ENCODE peak calls at places on chromosome 13, in five cellular contexts. P, B, W, J and N are unnamed samples.

GRCh38 chr13:62512194-62513141 is 1096.8 kb upstream of the PCDH20 start:
- DNase-seq in P (peak; percentile 58), B (peak; percentile 9), W (peak; percentile 35), J (peak; percentile 74), N (peak; percentile 53)

GRCh38 chr13:112711528-112712265 is 21.9 kb downstream of the ATP11A start:
- DNase-seq in P (peak; percentile 77), B (peak; percentile 93), W (peak; percentile 85), J (peak; percentile 97), N (peak; percentile 95)

GRCh38 chr13:113879506-113880360 is 15.9 kb upstream of the GAS6 start:
- DNase-seq in P (no peak), B (no peak), W (no peak), J (no peak), N (no peak)

GRCh38 chr13:27533155-27533643 is 82.8 kb upstream of the MTIF3 start:
- DNase-seq in P (peak; percentile 80), B (peak; percentile 80), W (peak; percentile 62), J (peak; percentile 89), N (peak; percentile 91)

GRCh38 chr13:106063591-106064308 is 471.7 kb downstream of the EFNB2 start:
- DNase-seq in P (peak; percentile 41), B (no peak), W (no peak), J (no peak), N (no peak)

GRCh38 chr13:39596685-39597084 is 6.3 kb downstream of the LHFPL6 start:
- DNase-seq in P (peak; percentile 43), B (no peak), W (no peak), J (no peak), N (no peak)

GRCh38 chr13:95603887-95604533 is 40.5 kb downstream of the DZIP1 start:
- DNase-seq in P (peak; percentile 85), B (no peak), W (no peak), J (no peak), N (peak; percentile 23)

GRCh38 chr13:29754486-29754806 is 96.0 kb downstream of the UBL3 start:
- DNase-seq in P (peak; percentile 28), B (peak; percentile 4), W (peak; percentile 22), J (peak; percentile 79), N (no peak)

GRCh38 chr13:113298001-113298945 is 1.2 kb downstream of the LAMP1 start:
- DNase-seq in P (peak; percentile 8), B (peak; percentile 70), W (no peak), J (no peak), N (no peak)

GRCh38 chr13:46751811-46752635 is 44.9 kb downstream of the ESD start:
- DNase-seq in P (no peak), B (no peak), W (no peak), J (peak; percentile 13), N (no peak)

GRCh38 chr13:95447766-95448165 is 104.8 kb upstream of the CLDN10 start:
- DNase-seq in P (no peak), B (no peak), W (no peak), J (peak; percentile 22), N (no peak)

GRCh38 chr13:21637296-21637695 is 33.3 kb upstream of the MICU2 start:
- DNase-seq in P (peak; percentile 96), B (peak; percentile 77), W (peak; percentile 94), J (peak; percentile 10), N (peak; percentile 43)

GRCh38 chr13:114055766-114056165 is 76.7 kb downstream of the RASA3 start:
- DNase-seq in P (no peak), B (no peak), W (no peak), J (no peak), N (no peak)

GRCh38 chr13:101181076-101181685 is 235.1 kb downstream of the NALCN start:
- DNase-seq in P (no peak), B (no peak), W (no peak), J (no peak), N (no peak)

GRCh38 chr13:97982286-97982685 is 28.8 kb downstream of the IPO5 start:
- DNase-seq in P (no peak), B (no peak), W (no peak), J (no peak), N (no peak)

GRCh38 chr13:50192272-50192813 is 177.1 kb downstream of the KCNRG start:
- DNase-seq in P (no peak), B (no peak), W (no peak), J (no peak), N (no peak)

GRCh38 chr13:97004096-97004876 is 10.0 kb upstream of the OXGR1 start:
- DNase-seq in P (peak; percentile 26), B (no peak), W (no peak), J (no peak), N (peak; percentile 22)

GRCh38 chr13:40994581-40995230 is 24.4 kb downstream of the ELF1 start:
- DNase-seq in P (no peak), B (no peak), W (no peak), J (no peak), N (no peak)
- H4K20me1 ChIP-seq in P (no peaks in the 10 kb centered on the region), B (no peaks in the 10 kb centered on the region), W (no peaks in the 10 kb centered on the region), J (no peaks in the 10 kb centered on the region), N (peaks cover 15% of the 10 kb centered on the region)

GRCh38 chr13:75226092-75226491 is 255.9 kb downstream of the TBC1D4 start:
- DNase-seq in P (peak; percentile 50), B (peak; percentile 46), W (peak; percentile 8), J (peak; percentile 78), N (no peak)
- TF ChIP-seq CTCF in P (no peak), B (no peak), W (peak; percentile 24), J (peak; percentile 27), N (no peak)

GRCh38 chr13:79447741-79448140 is 33.2 kb upstream of the NDFIP2 start:
- DNase-seq in P (no peak), B (no peak), W (no peak), J (no peak), N (no peak)

GRCh38 chr13:79445968-79446645 is 34.8 kb upstream of the NDFIP2 start:
- DNase-seq in P (no peak), B (no peak), W (no peak), J (peak; percentile 74), N (no peak)

GRCh38 chr13:79447141-79447540 is 33.8 kb upstream of the NDFIP2 start:
- DNase-seq in P (no peak), B (no peak), W (no peak), J (no peak), N (no peak)

GRCh38 chr13:79450110-79450509 is 30.8 kb upstream of the NDFIP2 start:
- DNase-seq in P (no peak), B (no peak), W (no peak), J (no peak), N (no peak)

DNA sequence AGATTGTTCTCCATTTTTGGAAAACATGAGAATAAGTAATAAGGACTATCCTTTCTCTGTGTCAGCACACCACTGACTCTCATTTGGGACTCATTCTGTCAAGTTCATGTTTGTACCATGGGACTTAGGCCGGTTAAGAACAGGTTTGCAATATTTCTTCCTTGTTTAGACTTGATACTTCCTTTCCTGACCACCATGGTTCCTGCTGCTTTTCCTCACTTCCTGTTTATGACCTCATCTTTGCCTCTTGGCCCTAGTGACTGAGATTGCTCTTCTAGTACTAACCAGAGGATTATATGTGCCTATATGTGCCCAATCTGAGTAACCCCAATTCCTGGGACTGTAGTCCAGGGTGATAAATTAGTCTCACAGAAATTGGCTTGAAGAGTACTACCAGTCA is 32.5 kb upstream of the NDFIP2 start:
- DNase-seq in P (no peak), B (peak; percentile 15), W (no peak), J (no peak), N (no peak)
- H3K4me2 ChIP-seq in P (no peak overlapping the region), B (no peak overlapping the region), W (no peak overlapping the region), J (no peak overlapping the region), N (no peak overlapping the region)

GRCh38 chr13:23828086-23828485 is 61.1 kb downstream of the MIPEP start:
- DNase-seq in P (no peak), B (no peak), W (no peak), J (no peak), N (no peak)
- H4K20me1 ChIP-seq in P (no peaks in the 10 kb centered on the region), B (no peaks in the 10 kb centered on the region), W (no peaks in the 10 kb centered on the region), J (no peaks in the 10 kb centered on the region), N (no peaks in the 10 kb centered on the region)